ENCODE peak calls at places on chromosome 20, in four cellular contexts. One of them, this sample, is unnamed.

GRCh38 chr20:37316116-37316774 is 26.8 kb downstream of the MANBAL start:
- DNase-seq in A549: no peak
- DNase-seq in IMR-90: no peak
- DNase-seq in HepG2: no peak
- DNase-seq in this sample: peak

GRCh38 chr20:25083773-25084615 is 2.1 kb upstream of the VSX1 start:
- DNase-seq in A549: no peak
- DNase-seq in IMR-90: no peak
- DNase-seq in HepG2: no peak
- DNase-seq in this sample: no peak

GRCh38 chr20:2837561-2837960 is 2.9 kb downstream of the PCED1A start:
- DNase-seq in A549: no peak
- DNase-seq in IMR-90: no peak
- DNase-seq in HepG2: no peak
- DNase-seq in this sample: no peak

GRCh38 chr20:20366551-20366895 is 1.4 kb upstream of the INSM1 start:
- DNase-seq in A549: no peak
- DNase-seq in IMR-90: no peak
- DNase-seq in HepG2: no peak
- DNase-seq in this sample: no peak

GRCh38 chr20:35387334-35387733 is 24.4 kb downstream of the UQCC1 start:
- DNase-seq in A549: no peak
- DNase-seq in IMR-90: peak
- DNase-seq in HepG2: peak
- DNase-seq in this sample: no peak

GRCh38 chr20:63029358-63030121 is 22.8 kb upstream of the BHLHE23 start:
- DNase-seq in A549: no peak
- DNase-seq in IMR-90: no peak
- DNase-seq in HepG2: no peak
- DNase-seq in this sample: no peak

GRCh38 chr20:61937146-61937962 is 128.3 kb downstream of the TAF4 start:
- DNase-seq in A549: no peak
- DNase-seq in IMR-90: no peak
- DNase-seq in HepG2: no peak
- DNase-seq in this sample: no peak

GRCh38 chr20:22578221-22579118 is 5.9 kb downstream of the FOXA2 start:
- DNase-seq in A549: no peak
- DNase-seq in IMR-90: no peak
- DNase-seq in HepG2: peak
- DNase-seq in this sample: no peak

GRCh38 chr20:13058666-13059389 is 50.1 kb downstream of the SPTLC3 start:
- DNase-seq in A549: no peak
- DNase-seq in IMR-90: no peak
- DNase-seq in HepG2: peak
- DNase-seq in this sample: no peak

GRCh38 chr20:62494537-62494936 is 18.7 kb upstream of the GATA5 start:
- DNase-seq in A549: no peak
- DNase-seq in IMR-90: no peak
- DNase-seq in HepG2: no peak
- DNase-seq in this sample: no peak

GRCh38 chr20:43982016-43982415 is 67.4 kb downstream of the TOX2 start:
- DNase-seq in A549: no peak
- DNase-seq in IMR-90: no peak
- DNase-seq in HepG2: no peak
- DNase-seq in this sample: no peak

GRCh38 chr20:49674383-49675352 is 39.0 kb downstream of the B4GALT5 start:
- DNase-seq in A549: peak
- DNase-seq in IMR-90: peak
- DNase-seq in HepG2: peak
- DNase-seq in this sample: no peak

GRCh38 chr20:16554766-16555543 is 18.3 kb downstream of the KIF16B start:
- DNase-seq in A549: no peak
- DNase-seq in IMR-90: no peak
- DNase-seq in HepG2: no peak
- DNase-seq in this sample: no peak

GRCh38 chr20:35226775-35227681 is 538 bp downstream of the MMP24 start:
- DNase-seq in A549: peak
- DNase-seq in IMR-90: peak
- DNase-seq in HepG2: peak
- DNase-seq in this sample: peak

GRCh38 chr20:23255658-23256385 is 94.8 kb upstream of the NXT1 start:
- DNase-seq in A549: no peak
- DNase-seq in IMR-90: peak
- DNase-seq in HepG2: no peak
- DNase-seq in this sample: no peak

GRCh38 chr20:53789913-53790675 is 196.5 kb upstream of the ZNF217 start:
- DNase-seq in A549: no peak
- DNase-seq in IMR-90: no peak
- DNase-seq in HepG2: no peak
- DNase-seq in this sample: no peak
- TF ChIP-seq MAZ in A549: no peak
- TF ChIP-seq MAZ in IMR-90: no peak
- TF ChIP-seq MAZ in HepG2: no peak
- TF ChIP-seq MAZ in this sample: no peak

DNA sequence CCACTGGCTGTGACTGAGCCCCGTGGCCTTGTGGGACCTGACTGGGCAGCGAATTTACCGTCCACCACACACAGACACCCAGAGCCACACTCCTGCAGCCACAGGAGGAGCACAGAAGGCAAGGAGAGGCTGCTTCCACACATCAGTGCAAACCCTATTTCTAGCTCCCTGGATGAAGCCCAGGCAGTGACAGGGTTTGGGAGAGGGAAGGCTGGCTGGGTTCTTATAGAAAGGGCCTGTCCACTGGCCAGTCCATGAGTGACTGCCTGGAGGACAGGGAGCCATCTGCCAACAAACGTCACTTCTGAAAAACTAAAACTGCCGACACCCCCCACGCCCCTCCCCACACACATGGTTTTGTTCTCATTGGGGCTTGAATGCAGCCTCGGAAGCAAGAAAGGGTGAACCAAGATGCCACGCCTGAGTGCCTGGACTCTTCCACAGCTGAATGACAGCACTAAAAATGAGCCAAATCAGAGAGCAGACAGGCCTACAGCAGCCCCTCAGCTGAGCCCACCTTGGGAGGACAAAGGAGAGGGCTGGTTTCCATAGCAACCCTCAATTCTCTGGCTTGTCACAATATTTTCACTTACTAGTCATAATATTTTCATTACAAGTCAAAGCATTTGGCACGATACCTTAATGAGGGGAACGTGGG is 38.4 kb downstream of the RRBP1 start:
- DNase-seq in A549: no peak
- DNase-seq in IMR-90: no peak
- DNase-seq in HepG2: no peak
- DNase-seq in this sample: no peak
- TF ChIP-seq MAZ in A549: no peak
- TF ChIP-seq MAZ in IMR-90: no peak
- TF ChIP-seq MAZ in HepG2: no peak
- TF ChIP-seq MAZ in this sample: no peak

DNA sequence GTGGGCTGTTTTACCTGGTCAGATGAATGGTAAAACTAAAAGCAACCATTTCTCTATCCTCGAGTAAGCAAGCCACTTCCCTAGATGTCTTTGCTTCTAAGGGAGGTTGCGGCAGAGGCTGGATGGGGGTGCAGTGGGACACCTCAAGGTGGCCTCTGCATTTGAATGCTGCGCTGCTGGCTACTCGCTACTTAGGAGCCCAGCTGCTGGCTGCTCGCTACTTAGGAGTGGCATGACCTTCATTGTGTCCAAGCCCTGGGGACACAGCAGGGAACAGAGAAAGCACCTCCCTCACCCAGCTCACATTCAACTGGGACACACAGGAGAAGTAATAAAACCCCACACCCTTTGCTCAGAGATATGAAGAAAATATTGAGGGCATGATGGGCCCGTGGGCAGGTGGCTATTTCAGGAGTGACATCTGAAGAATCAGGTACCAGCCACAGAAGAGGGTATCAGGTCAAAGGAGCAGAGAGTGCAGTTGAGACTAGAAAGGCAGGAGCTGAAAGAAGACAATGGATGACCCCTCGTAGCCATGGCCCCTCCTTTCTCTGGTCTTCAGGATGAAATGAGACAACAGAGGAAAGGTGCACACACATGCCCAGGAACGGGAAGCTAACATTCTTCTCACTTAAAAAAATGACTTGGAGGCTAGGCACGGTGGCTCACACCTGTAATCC is 149.4 kb downstream of the ZMYND8 start:
- DNase-seq in A549: no peak
- DNase-seq in IMR-90: no peak
- DNase-seq in HepG2: no peak
- DNase-seq in this sample: no peak
- TF ChIP-seq MAZ in A549: no peak
- TF ChIP-seq MAZ in IMR-90: no peak
- TF ChIP-seq MAZ in HepG2: no peak
- TF ChIP-seq MAZ in this sample: no peak

GRCh38 chr20:58480455-58481356 is 34.5 kb downstream of the APCDD1L start:
- DNase-seq in A549: no peak
- DNase-seq in IMR-90: no peak
- DNase-seq in HepG2: no peak
- DNase-seq in this sample: no peak

GRCh38 chr20:58483470-58483869 is 31.7 kb downstream of the APCDD1L start:
- DNase-seq in A549: no peak
- DNase-seq in IMR-90: no peak
- DNase-seq in HepG2: no peak
- DNase-seq in this sample: no peak

GRCh38 chr20:58481541-58482021 is 33.6 kb downstream of the APCDD1L start:
- DNase-seq in A549: peak
- DNase-seq in IMR-90: no peak
- DNase-seq in HepG2: peak
- DNase-seq in this sample: peak

GRCh38 chr20:58483051-58483450 is 32.1 kb downstream of the APCDD1L start:
- DNase-seq in A549: no peak
- DNase-seq in IMR-90: no peak
- DNase-seq in HepG2: no peak
- DNase-seq in this sample: no peak

GRCh38 chr20:58482416-58482815 is 32.8 kb downstream of the APCDD1L start:
- DNase-seq in A549: no peak
- DNase-seq in IMR-90: peak
- DNase-seq in HepG2: no peak
- DNase-seq in this sample: peak
- TF ChIP-seq MAZ in A549: no peak
- TF ChIP-seq MAZ in IMR-90: no peak
- TF ChIP-seq MAZ in HepG2: no peak
- TF ChIP-seq MAZ in this sample: no peak

This sample was measured in K562.